ENCODE peak calls at places on chromosome 17, in nine cellular contexts. B, T, R, G, S, M, C, H and F are unnamed samples.

GRCh38 chr17:31494259-31495048 is 103.0 kb downstream of the RAB11FIP4 start:
- DNase-seq in R (no peak), M (no peak), G (peak; percentile 84), C (no peak), T (no peak), H (no peak), S (no peak), B (peak; percentile 52), F (peak; percentile 46)

GRCh38 chr17:28928061-28928460 is 23.3 kb downstream of the PHF12 start:
- DNase-seq in S (peak; percentile 68), H (peak; percentile 68), M (no peak), B (peak; percentile 24), R (no peak), G (no peak), T (no peak), C (peak; percentile 18), F (no peak)

GRCh38 chr17:73841431-73842060 is 197.3 kb upstream of the SDK2 start:
- DNase-seq in T (no peak), S (peak; percentile 48), B (peak; percentile 8), R (no peak), H (no peak), M (no peak), G (no peak), C (no peak), F (no peak)

GRCh38 chr17:419073-419735 is 66.6 kb upstream of the RPH3AL start:
- DNase-seq in H (no peak), B (peak; percentile 37), R (no peak), S (no peak), G (no peak), T (no peak), M (no peak), C (no peak), F (peak; percentile 61)

GRCh38 chr17:83050651-83051422 is 28.6 kb upstream of the METRNL start:
- DNase-seq in B (no peak), T (no peak), M (no peak), G (no peak), H (no peak), C (no peak), R (no peak), S (no peak), F (no peak)

GRCh38 chr17:39678340-39679116 is 9.3 kb downstream of the PGAP3 start:
- DNase-seq in H (no peak), R (no peak), S (no peak), B (no peak), M (no peak), G (peak; percentile 73), C (no peak), T (no peak), F (no peak)

GRCh38 chr17:74408830-74409229 is 23.1 kb upstream of the GPRC5C start:
- DNase-seq in B (no peak), G (no peak), T (no peak), S (no peak), R (no peak), H (no peak), M (no peak), C (no peak), F (no peak)

GRCh38 chr17:80822021-80822699 is 169.5 kb upstream of the CHMP6 start:
- DNase-seq in C (no peak), H (no peak), S (no peak), M (no peak), B (no peak), R (peak; percentile 19), T (no peak), G (peak; percentile 45), F (no peak)

GRCh38 chr17:7026471-7027115 is 3.7 kb downstream of the BCL6B start:
- DNase-seq in S (no peak), G (peak; percentile 67), B (no peak), C (no peak), H (no peak), R (no peak), T (no peak), M (no peak), F (no peak)

GRCh38 chr17:36705651-36706436 is 104.5 kb downstream of the MRM1 start:
- DNase-seq in S (peak; percentile 27), G (peak; percentile 80), H (peak; percentile 42), R (no peak), T (no peak), M (peak; percentile 50), C (peak; percentile 13), B (peak; percentile 42), F (peak; percentile 65)

GRCh38 chr17:34562387-34562786 is 17.0 kb upstream of the TMEM132E start:
- DNase-seq in M (no peak), C (no peak), T (no peak), G (no peak), S (no peak), B (no peak), H (no peak), R (no peak), F (peak; percentile 13)